ENCODE peak calls at places on chromosome 22, in seven cellular contexts. One of them, this sample, is unnamed.

GRCh38 chr22:50439314-50440250 is 35.3 kb downstream of the SBF1 start:
- DNase-seq in A549: no peak
- DNase-seq in K562: no peak
- DNase-seq in SK-N-SH: peak
- DNase-seq in IMR-90: no peak
- DNase-seq in HepG2: no peak
- DNase-seq in H1: no peak
- DNase-seq in this sample: no peak

GRCh38 chr22:42016111-42016510 is 17.5 kb downstream of the WBP2NL start:
- DNase-seq in A549: no peak
- DNase-seq in K562: no peak
- DNase-seq in SK-N-SH: no peak
- DNase-seq in IMR-90: no peak
- DNase-seq in HepG2: no peak
- DNase-seq in H1: no peak
- DNase-seq in this sample: no peak

GRCh38 chr22:39661842-39662676 is 91.5 kb downstream of the CACNA1I start:
- DNase-seq in A549: no peak
- DNase-seq in K562: peak
- DNase-seq in SK-N-SH: no peak
- DNase-seq in IMR-90: no peak
- DNase-seq in HepG2: no peak
- DNase-seq in H1: peak
- DNase-seq in this sample: no peak

GRCh38 chr22:47421846-47422245 is 659.4 kb downstream of the TBC1D22A start:
- DNase-seq in A549: no peak
- DNase-seq in K562: no peak
- DNase-seq in SK-N-SH: no peak
- DNase-seq in IMR-90: no peak
- DNase-seq in HepG2: no peak
- DNase-seq in H1: no peak
- DNase-seq in this sample: no peak

GRCh38 chr22:39688186-39688768 is 117.7 kb downstream of the CACNA1I start:
- DNase-seq in A549: no peak
- DNase-seq in K562: no peak
- DNase-seq in SK-N-SH: no peak
- DNase-seq in IMR-90: no peak
- DNase-seq in HepG2: no peak
- DNase-seq in H1: no peak
- DNase-seq in this sample: no peak

GRCh38 chr22:41521166-41521565 is 23.1 kb downstream of the POLR3H start:
- DNase-seq in A549: no peak
- DNase-seq in K562: no peak
- DNase-seq in SK-N-SH: no peak
- DNase-seq in IMR-90: no peak
- DNase-seq in HepG2: no peak
- DNase-seq in H1: no peak
- DNase-seq in this sample: no peak

GRCh38 chr22:49655168-49655812 is 172.4 kb downstream of the BRD1 start:
- DNase-seq in A549: no peak
- DNase-seq in K562: no peak
- DNase-seq in SK-N-SH: no peak
- DNase-seq in IMR-90: no peak
- DNase-seq in HepG2: no peak
- DNase-seq in H1: no peak
- DNase-seq in this sample: no peak

GRCh38 chr22:50531546-50532352 is 1.9 kb upstream of the TYMP start:
- DNase-seq in A549: peak
- DNase-seq in K562: no peak
- DNase-seq in SK-N-SH: peak
- DNase-seq in IMR-90: peak
- DNase-seq in HepG2: no peak
- DNase-seq in H1: no peak
- DNase-seq in this sample: no peak

GRCh38 chr22:48477031-48477721 is 1350.5 kb downstream of the BRD1 start:
- DNase-seq in A549: no peak
- DNase-seq in K562: no peak
- DNase-seq in SK-N-SH: no peak
- DNase-seq in IMR-90: no peak
- DNase-seq in HepG2: no peak
- DNase-seq in H1: no peak
- DNase-seq in this sample: no peak

GRCh38 chr22:27201741-27202140 is 544.4 kb downstream of the MIAT start:
- DNase-seq in A549: no peak
- DNase-seq in K562: no peak
- DNase-seq in SK-N-SH: no peak
- DNase-seq in IMR-90: no peak
- DNase-seq in HepG2: no peak
- DNase-seq in H1: no peak
- DNase-seq in this sample: no peak

GRCh38 chr22:46038516-46039430 is 61.8 kb upstream of the WNT7B start:
- DNase-seq in A549: no peak
- DNase-seq in K562: no peak
- DNase-seq in SK-N-SH: no peak
- DNase-seq in IMR-90: no peak
- DNase-seq in HepG2: no peak
- DNase-seq in H1: no peak
- DNase-seq in this sample: no peak

GRCh38 chr22:47734511-47734910 is 972.1 kb downstream of the TBC1D22A start:
- DNase-seq in A549: no peak
- DNase-seq in K562: no peak
- DNase-seq in SK-N-SH: no peak
- DNase-seq in IMR-90: no peak
- DNase-seq in HepG2: no peak
- DNase-seq in H1: no peak
- DNase-seq in this sample: no peak

GRCh38 chr22:25382762-25383161 is 163.3 kb downstream of the CRYBB2 start:
- DNase-seq in A549: no peak
- DNase-seq in K562: no peak
- DNase-seq in SK-N-SH: no peak
- DNase-seq in IMR-90: no peak
- DNase-seq in HepG2: no peak
- DNase-seq in H1: no peak
- DNase-seq in this sample: no peak

GRCh38 chr22:33919591-33920501 is at the start of gene LARGE1:
- DNase-seq in A549: peak
- DNase-seq in K562: no peak
- DNase-seq in SK-N-SH: peak
- DNase-seq in IMR-90: peak
- DNase-seq in HepG2: peak
- DNase-seq in H1: no peak
- DNase-seq in this sample: no peak

GRCh38 chr22:45537734-45538181 is 35.1 kb downstream of the FBLN1 start:
- DNase-seq in A549: no peak
- DNase-seq in K562: no peak
- DNase-seq in SK-N-SH: peak
- DNase-seq in IMR-90: peak
- DNase-seq in HepG2: no peak
- DNase-seq in H1: no peak
- DNase-seq in this sample: no peak

GRCh38 chr22:22078329-22078728 is 95.7 kb upstream of the TOP3B start:
- DNase-seq in A549: no peak
- DNase-seq in K562: no peak
- DNase-seq in SK-N-SH: no peak
- DNase-seq in IMR-90: no peak
- DNase-seq in HepG2: no peak
- DNase-seq in H1: no peak
- DNase-seq in this sample: no peak

GRCh38 chr22:22082960-22083359 is 100.4 kb upstream of the TOP3B start:
- DNase-seq in A549: no peak
- DNase-seq in K562: no peak
- DNase-seq in SK-N-SH: no peak
- DNase-seq in IMR-90: no peak
- DNase-seq in HepG2: no peak
- DNase-seq in H1: no peak
- DNase-seq in this sample: no peak

GRCh38 chr22:22079404-22080148 is 97.0 kb upstream of the TOP3B start:
- DNase-seq in A549: no peak
- DNase-seq in K562: no peak
- DNase-seq in SK-N-SH: no peak
- DNase-seq in IMR-90: no peak
- DNase-seq in HepG2: no peak
- DNase-seq in H1: no peak
- DNase-seq in this sample: no peak

GRCh38 chr22:22082229-22082835 is 99.7 kb upstream of the TOP3B start:
- DNase-seq in A549: no peak
- DNase-seq in K562: no peak
- DNase-seq in SK-N-SH: no peak
- DNase-seq in IMR-90: no peak
- DNase-seq in HepG2: no peak
- DNase-seq in H1: no peak
- DNase-seq in this sample: no peak

DNA sequence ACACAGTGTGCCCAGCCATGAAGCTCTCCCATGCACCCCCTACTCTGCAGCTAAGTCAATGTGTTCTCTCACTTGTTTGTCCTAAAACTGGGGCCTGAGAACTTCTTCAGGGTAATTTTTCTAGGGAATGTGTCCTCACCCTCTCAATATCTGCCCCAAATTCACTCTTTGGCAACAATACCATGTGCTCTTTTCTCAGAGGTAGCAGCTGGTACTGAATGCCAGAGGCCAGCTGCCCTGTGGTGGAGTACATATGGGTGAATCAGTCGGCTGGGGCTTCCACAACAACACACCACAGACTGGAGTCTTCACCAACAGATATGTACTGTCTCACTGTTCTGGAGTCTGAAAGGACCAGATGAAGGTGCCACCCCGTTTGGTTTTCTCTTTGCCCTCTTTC is 97.7 kb upstream of the TOP3B start:
- DNase-seq in A549: no peak
- DNase-seq in K562: no peak
- DNase-seq in SK-N-SH: no peak
- DNase-seq in IMR-90: no peak
- DNase-seq in HepG2: no peak
- DNase-seq in H1: no peak
- DNase-seq in this sample: no peak
- TF ChIP-seq USF2 in A549: no peak
- TF ChIP-seq USF2 in K562: no peak
- TF ChIP-seq USF2 in SK-N-SH: no peak
- TF ChIP-seq USF2 in IMR-90: no peak
- TF ChIP-seq USF2 in HepG2: no peak
- TF ChIP-seq USF2 in H1: no peak
- TF ChIP-seq USF2 in this sample: no peak

DNA sequence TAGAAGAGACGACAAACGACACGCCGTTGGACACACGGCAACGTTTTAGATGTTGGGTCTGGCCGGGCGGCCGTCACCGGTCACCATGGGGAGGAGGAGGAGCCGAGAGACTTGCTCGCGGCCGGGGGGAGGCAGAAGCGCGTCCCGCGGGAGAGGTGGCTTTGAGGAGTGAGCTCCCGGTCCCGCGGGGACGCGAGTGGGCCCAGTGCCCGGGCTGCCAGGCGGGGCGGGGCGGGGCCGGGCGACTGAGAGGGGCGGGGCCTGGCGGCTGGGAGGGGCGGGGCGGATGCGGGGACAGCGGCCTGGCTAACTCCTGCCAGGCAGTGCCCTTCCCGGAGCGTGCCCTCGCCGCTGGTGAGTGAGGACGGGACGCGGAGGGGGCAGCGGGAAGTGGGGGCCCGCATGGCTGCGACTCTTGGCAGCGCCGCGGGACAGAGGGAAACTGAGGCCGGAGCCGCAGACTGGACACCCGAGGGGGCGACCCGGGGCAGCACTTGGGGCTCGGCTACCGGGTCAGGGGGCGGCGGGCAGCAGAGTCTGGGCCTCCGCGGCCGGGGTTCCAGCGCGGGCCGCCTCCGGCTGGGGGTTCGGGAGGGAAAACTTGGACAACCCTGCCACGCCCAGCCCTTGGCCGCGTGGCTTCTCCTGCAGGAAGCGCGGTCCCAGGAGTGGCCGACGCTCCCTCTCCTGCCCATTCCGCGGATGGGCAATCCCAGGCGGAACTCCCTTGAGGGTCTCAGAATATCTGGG is at the start of gene TSPO:
- DNase-seq in A549: peak
- DNase-seq in K562: peak
- DNase-seq in SK-N-SH: peak
- DNase-seq in IMR-90: peak
- DNase-seq in HepG2: no peak
- DNase-seq in H1: no peak
- DNase-seq in this sample: no peak
- H3K4me3 ChIP-seq in A549: peak
- H3K4me3 ChIP-seq in K562: peak
- H3K4me3 ChIP-seq in SK-N-SH: peak
- H3K4me3 ChIP-seq in IMR-90: peak
- H3K4me3 ChIP-seq in HepG2: peak
- H3K4me3 ChIP-seq in H1: peak
- H3K4me3 ChIP-seq in this sample: peak

GRCh38 chr22:31329453-31330215 is 16.5 kb downstream of the PATZ1 start:
- DNase-seq in A549: no peak
- DNase-seq in K562: no peak
- DNase-seq in SK-N-SH: no peak
- DNase-seq in IMR-90: no peak
- DNase-seq in HepG2: no peak
- DNase-seq in H1: no peak
- DNase-seq in this sample: no peak

GRCh38 chr22:31328545-31328960 is 17.6 kb downstream of the PATZ1 start:
- DNase-seq in A549: no peak
- DNase-seq in K562: no peak
- DNase-seq in SK-N-SH: no peak
- DNase-seq in IMR-90: no peak
- DNase-seq in HepG2: no peak
- DNase-seq in H1: no peak
- DNase-seq in this sample: no peak

GRCh38 chr22:31327786-31328544 is 18.2 kb downstream of the PATZ1 start:
- DNase-seq in A549: no peak
- DNase-seq in K562: no peak
- DNase-seq in SK-N-SH: no peak
- DNase-seq in IMR-90: no peak
- DNase-seq in HepG2: no peak
- DNase-seq in H1: no peak
- DNase-seq in this sample: no peak

GRCh38 chr22:31329029-31329428 is 17.1 kb downstream of the PATZ1 start:
- DNase-seq in A549: no peak
- DNase-seq in K562: no peak
- DNase-seq in SK-N-SH: no peak
- DNase-seq in IMR-90: peak
- DNase-seq in HepG2: no peak
- DNase-seq in H1: no peak
- DNase-seq in this sample: no peak

GRCh38 chr22:31326877-31327276 is 19.3 kb downstream of the PATZ1 start:
- DNase-seq in A549: no peak
- DNase-seq in K562: no peak
- DNase-seq in SK-N-SH: no peak
- DNase-seq in IMR-90: no peak
- DNase-seq in HepG2: no peak
- DNase-seq in H1: no peak
- DNase-seq in this sample: no peak
- TF ChIP-seq USF2 in A549: no peak
- TF ChIP-seq USF2 in K562: no peak
- TF ChIP-seq USF2 in SK-N-SH: no peak
- TF ChIP-seq USF2 in IMR-90: no peak
- TF ChIP-seq USF2 in HepG2: no peak
- TF ChIP-seq USF2 in H1: no peak
- TF ChIP-seq USF2 in this sample: no peak

GRCh38 chr22:37409557-37409956 is 17.7 kb downstream of the ELFN2 start:
- DNase-seq in A549: no peak
- DNase-seq in K562: no peak
- DNase-seq in SK-N-SH: no peak
- DNase-seq in IMR-90: no peak
- DNase-seq in HepG2: no peak
- DNase-seq in H1: no peak
- DNase-seq in this sample: no peak
- H3K4me3 ChIP-seq in A549: no peak
- H3K4me3 ChIP-seq in K562: no peak
- H3K4me3 ChIP-seq in SK-N-SH: no peak
- H3K4me3 ChIP-seq in IMR-90: no peak
- H3K4me3 ChIP-seq in HepG2: no peak
- H3K4me3 ChIP-seq in H1: no peak
- H3K4me3 ChIP-seq in this sample: no peak